ENCODE peak calls at places on chromosomes 2 and 18, in ten cellular contexts. M is LHCN-M2; D is AG09319; L is activated CD4-positive, alpha-beta T cell treated with anti-CD3 and anti-CD28 coated beads for 4 hours; E is NCI-H2081; P is activated effector memory CD4-positive, alpha-beta T cell treated with anti-CD3 and anti-CD28 coated beads, Interleukin-2, amount 50 U/mL, for 16 hours; W is activated gamma-delta T cell; C is heart right ventricle; I is stimulated activated naive CD4-positive, alpha-beta T cell; K is HEK293T. O is an unnamed sample.

GRCh38 chr2:241074065-241074818 is 27.8 kb downstream of the MTERF4 start:
- DNase-seq in I (no peak), D (no peak), E (no peak), W (no peak), K (no peak), C (no peak), M (no peak), P (no peak), L (no peak), O (no peak)

GRCh38 chr2:239780236-239780997 is 244.7 kb downstream of the NDUFA10 start:
- DNase-seq in I (no peak), E (no peak), K (no peak), M (no peak), L (no peak), P (no peak), D (no peak), C (no peak), W (no peak), O (no peak)

GRCh38 chr2:73746877-73747208 is 9.7 kb upstream of the TPRKB start:
- DNase-seq in C (no peak), P (no peak), M (no peak), K (no peak), I (no peak), E (no peak), D (no peak), L (no peak), W (no peak), O (no peak)

GRCh38 chr2:157480182-157480961 is 36.5 kb upstream of the CYTIP start:
- DNase-seq in M (peak), E (no peak), W (no peak), I (no peak), C (peak), D (peak), L (no peak), K (no peak), P (peak), O (no peak)

GRCh38 chr2:60553992-60554648 is 666 bp upstream of the BCL11A start:
- DNase-seq in E (peak), W (no peak), K (no peak), D (no peak), M (no peak), C (peak), P (peak), I (no peak), L (no peak), O (no peak)

GRCh38 chr2:221455214-221455613 is 116.9 kb downstream of the EPHA4 start:
- DNase-seq in L (no peak), E (no peak), K (no peak), I (no peak), D (no peak), P (no peak), C (no peak), M (no peak), W (no peak), O (no peak)

GRCh38 chr18:36624451-36625167 is 204.2 kb downstream of the TPGS2 start:
- DNase-seq in E (no peak), I (no peak), K (no peak), W (no peak), D (no peak), P (no peak), L (no peak), C (no peak), M (no peak), O (no peak)

GRCh38 chr2:45643543-45644542 is 7.6 kb upstream of the PRKCE start:
- DNase-seq in P (peak), M (peak), I (peak), W (peak), E (peak), K (peak), D (no peak), L (peak), C (peak), O (peak)

GRCh38 chr2:59936031-59936430 is 617.4 kb downstream of the BCL11A start:
- DNase-seq in M (no peak), L (no peak), C (no peak), P (no peak), K (no peak), I (no peak), D (no peak), E (no peak), W (no peak), O (no peak)

O was measured in G401.